ENCODE peak calls at places on chromosomes 11 and 22, in seven cellular contexts. R is HCT116, Y is HepG2, D is endothelial cell of umbilical vein, O is H1, K is K562, A is GM12878. L is an unnamed sample.

GRCh38 chr22:47340851-47341436 is 578.5 kb downstream of the TBC1D22A start:
- DNase-seq in R (no peak), Y (no peak), D (peak; percentile 10), O (no peak), K (no peak), A (no peak), L (no peak)

GRCh38 chr11:119666463-119667131 is 62.4 kb downstream of the NECTIN1 start:
- DNase-seq in R (peak; percentile 18), Y (peak; percentile 63), D (peak; percentile 65), O (peak; percentile 69), K (peak; percentile 79), A (no peak), L (peak; percentile 92)

GRCh38 chr11:71130106-71130505 is 122.3 kb downstream of the SHANK2 start:
- DNase-seq in R (no peak), Y (no peak), D (no peak), O (no peak), K (no peak), A (no peak), L (no peak)

GRCh38 chr11:92894197-92894596 is 75.3 kb upstream of the MTNR1B start:
- DNase-seq in R (no peak), Y (no peak), D (no peak), O (no peak), K (no peak), A (no peak), L (no peak)

GRCh38 chr22:32206774-32207758 is 2.2 kb upstream of the RFPL2 start:
- DNase-seq in R (peak; percentile 56), Y (peak; percentile 41), D (no peak), O (no peak), K (no peak), A (no peak), L (peak; percentile 32)

GRCh38 chr11:95507794-95508193 is 276.8 kb upstream of the SESN3 start:
- DNase-seq in R (no peak), Y (no peak), D (no peak), O (no peak), K (peak; percentile 11), A (no peak), L (no peak)

GRCh38 chr11:124543554-124543953 is at the start of gene OR8B12:
- DNase-seq in R (no peak), Y (no peak), D (no peak), O (no peak), K (no peak), A (no peak), L (no peak)

GRCh38 chr11:126797801-126798200 is 202.8 kb downstream of the KIRREL3 start:
- DNase-seq in R (no peak), Y (no peak), D (no peak), O (no peak), K (no peak), A (no peak), L (no peak)

GRCh38 chr11:35317253-35317652 is 102.1 kb downstream of the SLC1A2 start:
- DNase-seq in R (no peak), Y (no peak), D (no peak), O (no peak), K (no peak), A (no peak), L (no peak)

GRCh38 chr22:42116848-42117424 is 13.7 kb downstream of the CYP2D6 start:
- DNase-seq in R (no peak), Y (no peak), D (peak; percentile 11), O (no peak), K (no peak), A (no peak), L (no peak)

GRCh38 chr11:2788751-2789140 is 89.0 kb upstream of the KCNQ1OT1 start:
- DNase-seq in R (no peak), Y (no peak), D (no peak), O (no peak), K (no peak), A (no peak), L (no peak)

GRCh38 chr11:116871248-116871647 is 33.8 kb upstream of the APOA1 start:
- DNase-seq in R (no peak), Y (no peak), D (no peak), O (no peak), K (no peak), A (no peak), L (no peak)

GRCh38 chr11:69213964-69214363 is 58.2 kb downstream of the SMIM38 start:
- DNase-seq in R (no peak), Y (no peak), D (no peak), O (no peak), K (no peak), A (no peak), L (no peak)

GRCh38 chr11:117908959-117909610 is 20.1 kb downstream of the TMPRSS13 start:
- DNase-seq in R (no peak), Y (no peak), D (no peak), O (no peak), K (no peak), A (no peak), L (peak; percentile 83)

GRCh38 chr22:37175414-37176144 is 12.5 kb downstream of the C1QTNF6 start:
- DNase-seq in R (no peak), Y (no peak), D (no peak), O (no peak), K (no peak), A (no peak), L (peak; percentile 8)

GRCh38 chr22:28563636-28564035 is 116.0 kb downstream of the TTC28 start:
- DNase-seq in R (no peak), Y (no peak), D (no peak), O (no peak), K (no peak), A (no peak), L (no peak)

GRCh38 chr11:35170503-35170902 is 31.5 kb downstream of the CD44 start:
- DNase-seq in R (no peak), Y (no peak), D (no peak), O (no peak), K (no peak), A (no peak), L (no peak)

GRCh38 chr11:119481667-119482400 is 58.9 kb upstream of the THY1 start:
- DNase-seq in R (no peak), Y (no peak), D (no peak), O (no peak), K (no peak), A (no peak), L (no peak)

GRCh38 chr11:468493-468892 is 18.4 kb downstream of the PTDSS2 start:
- DNase-seq in R (no peak), Y (no peak), D (no peak), O (no peak), K (no peak), A (no peak), L (no peak)

DNA sequence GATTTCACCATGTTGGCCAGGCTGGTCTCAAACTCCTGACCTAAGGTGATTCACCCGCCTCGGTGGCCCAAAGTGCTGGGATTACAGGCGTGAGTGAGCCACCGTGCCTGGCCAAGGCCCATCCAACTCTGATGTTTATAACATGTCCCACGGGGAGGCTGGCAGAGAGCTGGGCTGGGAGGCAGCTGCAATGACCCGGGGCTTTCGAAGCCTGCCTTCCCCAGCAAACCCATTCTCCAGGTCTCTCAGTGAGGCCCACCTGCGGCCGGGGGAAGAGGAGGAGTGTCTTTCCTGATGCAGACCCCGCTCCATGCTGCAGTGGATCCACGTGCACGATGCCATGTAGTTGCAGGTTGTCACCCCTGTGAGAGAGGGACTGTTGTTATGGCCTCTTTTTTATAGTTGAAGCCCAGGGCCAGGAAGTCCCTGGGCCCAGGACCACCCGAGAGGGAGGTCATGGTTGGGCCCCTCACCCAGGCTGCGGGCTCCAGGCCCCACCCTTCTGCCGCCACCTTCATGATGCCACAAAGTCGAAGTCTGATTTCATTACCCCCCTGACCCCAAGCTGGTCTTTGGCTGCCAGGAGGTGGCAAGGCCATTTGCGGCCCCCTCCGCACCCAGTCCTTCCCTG is 38.3 kb downstream of the KCNJ4 start:
- DNase-seq in R (no peak), Y (no peak), D (no peak), O (no peak), K (no peak), A (no peak), L (no peak)
- TF ChIP-seq MAX in R (no peak), Y (no peak), D (no peak), O (no peak), K (no peak), A (no peak), L (no peak)

GRCh38 chr11:62816567-62816966 is 11.3 kb upstream of the NXF1 start:
- DNase-seq in R (no peak), Y (no peak), D (no peak), O (no peak), K (no peak), A (no peak), L (no peak)
- H3K27ac ChIP-seq in R (no peak overlapping the region), Y (no peak overlapping the region), D (no peak overlapping the region), O (no peak overlapping the region), K (no peak overlapping the region), A (no peak overlapping the region), L (no peak overlapping the region)

GRCh38 chr11:5622802-5623201 is 2.0 kb upstream of the TRIM34 start:
- DNase-seq in R (no peak), Y (peak; percentile 17), D (no peak), O (no peak), K (no peak), A (no peak), L (no peak)

GRCh38 chr11:5618807-5619206 is 6.0 kb upstream of the TRIM34 start:
- DNase-seq in R (no peak), Y (peak; percentile 49), D (peak; percentile 43), O (no peak), K (no peak), A (no peak), L (no peak)

GRCh38 chr11:5624489-5625278 is at the start of gene TRIM34:
- DNase-seq in R (no peak), Y (no peak), D (peak; percentile 95), O (no peak), K (peak; percentile 36), A (peak; percentile 90), L (no peak)

GRCh38 chr11:5621580-5621979 is 3.2 kb upstream of the TRIM34 start:
- DNase-seq in R (no peak), Y (no peak), D (no peak), O (no peak), K (no peak), A (no peak), L (no peak)

DNA sequence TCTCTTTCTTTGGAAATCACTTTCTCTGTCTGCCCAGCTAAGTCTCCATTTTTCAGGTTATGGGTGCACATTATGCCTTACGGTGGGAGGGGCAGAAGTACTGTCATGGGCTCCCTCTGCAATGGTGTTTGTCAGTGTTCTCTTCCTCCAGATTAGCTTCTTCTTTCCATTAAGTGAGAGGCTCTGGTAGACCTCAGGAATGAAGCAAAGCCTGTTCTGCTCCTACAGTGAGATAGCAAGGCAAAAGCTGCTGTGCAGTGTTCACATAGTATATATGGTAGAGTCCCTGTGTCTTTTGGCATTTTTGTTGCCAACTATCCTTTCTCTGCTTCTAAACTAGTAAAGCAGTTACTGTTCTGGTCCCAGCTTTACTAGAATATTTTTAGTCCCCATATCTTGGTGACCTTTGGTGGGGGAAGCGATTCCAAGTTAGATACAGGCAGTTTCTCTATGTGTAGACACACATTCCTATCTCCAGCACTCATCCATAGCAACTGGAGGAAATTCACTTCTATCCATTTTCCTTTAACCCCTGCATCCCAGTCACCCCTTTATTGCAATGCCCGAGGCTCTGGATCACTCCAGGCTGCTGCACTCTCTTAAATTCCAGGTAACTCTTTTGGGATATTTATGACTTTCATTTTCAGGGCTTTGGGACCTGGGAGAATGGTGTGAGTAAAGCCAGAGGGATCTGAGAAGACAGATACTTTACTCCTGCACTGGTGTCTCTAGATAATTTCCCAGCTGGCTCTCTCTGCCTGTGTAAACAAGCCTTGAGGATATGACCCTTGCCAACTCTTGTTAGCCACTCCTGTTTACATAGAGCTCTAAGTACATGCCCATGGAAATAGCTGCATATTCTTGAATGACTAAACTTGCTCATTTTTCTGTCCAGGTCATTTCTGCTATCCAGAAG is 3.9 kb upstream of the TRIM34 start:
- DNase-seq in R (no peak), Y (peak; percentile 42), D (peak; percentile 95), O (no peak), K (no peak), A (no peak), L (no peak)
- H3K9ac ChIP-seq in R (no peak overlapping the region), Y (no peak overlapping the region), D (peak overlapping the region; percentile 50), O (no peak overlapping the region), K (no peak overlapping the region), A (no peak overlapping the region), L (peak overlapping the region; percentile 15)

GRCh38 chr11:62687508-62688396 is 1.6 kb downstream of the LRRN4CL start:
- DNase-seq in R (no peak), Y (no peak), D (no peak), O (no peak), K (no peak), A (no peak), L (peak; percentile 36)
- TF ChIP-seq MAX in R (no peak), Y (no peak), D (no peak), O (peak; percentile 82), K (no peak), A (no peak), L (no peak)